ENCODE peak calls at places on chromosomes 16 and 17, in seven cellular contexts. One of them, this sample, is unnamed.

GRCh38 chr17:70525976-70526375 is 356.6 kb downstream of the KCNJ2 start:
- DNase-seq in T-helper 22 cell: no peak
- DNase-seq in nephron progenitor cell: no peak
- DNase-seq in stimulated activated CD4-positive, alpha-beta T cell treated with anti-CD3 and anti-CD28 coated beads, TNF-alpha, amount 100 ng/mL, for 4 hours: no peak
- DNase-seq in stimulated activated CD8-positive, alpha-beta memory T cell treated with anti-CD3 and anti-CD28 coated beads, Interleukin-12 subunit alpha, Interleukin-12 subunit beta, amount 100 ng/mL, for 4 hours: no peak
- DNase-seq in GM23248: no peak
- DNase-seq in T47D: no peak
- DNase-seq in this sample: no peak

GRCh38 chr17:80811181-80812105 is 180.2 kb upstream of the CHMP6 start:
- DNase-seq in nephron progenitor cell: no peak
- DNase-seq in T47D: no peak
- DNase-seq in T-helper 22 cell: no peak
- DNase-seq in GM23248: no peak
- DNase-seq in stimulated activated CD8-positive, alpha-beta memory T cell treated with anti-CD3 and anti-CD28 coated beads, Interleukin-12 subunit alpha, Interleukin-12 subunit beta, amount 100 ng/mL, for 4 hours: no peak
- DNase-seq in stimulated activated CD4-positive, alpha-beta T cell treated with anti-CD3 and anti-CD28 coated beads, TNF-alpha, amount 100 ng/mL, for 4 hours: no peak
- DNase-seq in this sample: no peak

GRCh38 chr16:4060823-4061222 is 55.4 kb downstream of the ADCY9 start:
- DNase-seq in stimulated activated CD8-positive, alpha-beta memory T cell treated with anti-CD3 and anti-CD28 coated beads, Interleukin-12 subunit alpha, Interleukin-12 subunit beta, amount 100 ng/mL, for 4 hours: no peak
- DNase-seq in GM23248: no peak
- DNase-seq in T47D: no peak
- DNase-seq in T-helper 22 cell: no peak
- DNase-seq in nephron progenitor cell: no peak
- DNase-seq in stimulated activated CD4-positive, alpha-beta T cell treated with anti-CD3 and anti-CD28 coated beads, TNF-alpha, amount 100 ng/mL, for 4 hours: no peak
- DNase-seq in this sample: no peak

GRCh38 chr16:30813821-30814189 is 26.8 kb upstream of the ZNF629 start:
- DNase-seq in T-helper 22 cell: no peak
- DNase-seq in GM23248: no peak
- DNase-seq in stimulated activated CD8-positive, alpha-beta memory T cell treated with anti-CD3 and anti-CD28 coated beads, Interleukin-12 subunit alpha, Interleukin-12 subunit beta, amount 100 ng/mL, for 4 hours: no peak
- DNase-seq in stimulated activated CD4-positive, alpha-beta T cell treated with anti-CD3 and anti-CD28 coated beads, TNF-alpha, amount 100 ng/mL, for 4 hours: no peak
- DNase-seq in T47D: no peak
- DNase-seq in nephron progenitor cell: no peak
- DNase-seq in this sample: no peak

GRCh38 chr17:47290870-47291241 is 32.9 kb upstream of the EFCAB13 start:
- DNase-seq in T-helper 22 cell: no peak
- DNase-seq in T47D: no peak
- DNase-seq in stimulated activated CD8-positive, alpha-beta memory T cell treated with anti-CD3 and anti-CD28 coated beads, Interleukin-12 subunit alpha, Interleukin-12 subunit beta, amount 100 ng/mL, for 4 hours: no peak
- DNase-seq in nephron progenitor cell: no peak
- DNase-seq in stimulated activated CD4-positive, alpha-beta T cell treated with anti-CD3 and anti-CD28 coated beads, TNF-alpha, amount 100 ng/mL, for 4 hours: no peak
- DNase-seq in GM23248: no peak
- DNase-seq in this sample: no peak

GRCh38 chr16:84065536-84066132 is 23.0 kb upstream of the SLC38A8 start:
- DNase-seq in T-helper 22 cell: no peak
- DNase-seq in stimulated activated CD8-positive, alpha-beta memory T cell treated with anti-CD3 and anti-CD28 coated beads, Interleukin-12 subunit alpha, Interleukin-12 subunit beta, amount 100 ng/mL, for 4 hours: no peak
- DNase-seq in stimulated activated CD4-positive, alpha-beta T cell treated with anti-CD3 and anti-CD28 coated beads, TNF-alpha, amount 100 ng/mL, for 4 hours: no peak
- DNase-seq in T47D: peak
- DNase-seq in nephron progenitor cell: peak
- DNase-seq in GM23248: peak
- DNase-seq in this sample: no peak

GRCh38 chr16:50096791-50097190 is 31.0 kb downstream of the HEATR3 start:
- DNase-seq in T47D: no peak
- DNase-seq in T-helper 22 cell: no peak
- DNase-seq in stimulated activated CD8-positive, alpha-beta memory T cell treated with anti-CD3 and anti-CD28 coated beads, Interleukin-12 subunit alpha, Interleukin-12 subunit beta, amount 100 ng/mL, for 4 hours: no peak
- DNase-seq in stimulated activated CD4-positive, alpha-beta T cell treated with anti-CD3 and anti-CD28 coated beads, TNF-alpha, amount 100 ng/mL, for 4 hours: no peak
- DNase-seq in GM23248: peak
- DNase-seq in nephron progenitor cell: no peak
- DNase-seq in this sample: no peak

GRCh38 chr16:30723725-30724355 is 24.4 kb upstream of the PHKG2 start:
- DNase-seq in stimulated activated CD8-positive, alpha-beta memory T cell treated with anti-CD3 and anti-CD28 coated beads, Interleukin-12 subunit alpha, Interleukin-12 subunit beta, amount 100 ng/mL, for 4 hours: no peak
- DNase-seq in nephron progenitor cell: no peak
- DNase-seq in T47D: no peak
- DNase-seq in T-helper 22 cell: no peak
- DNase-seq in stimulated activated CD4-positive, alpha-beta T cell treated with anti-CD3 and anti-CD28 coated beads, TNF-alpha, amount 100 ng/mL, for 4 hours: no peak
- DNase-seq in GM23248: no peak
- DNase-seq in this sample: no peak

GRCh38 chr17:27241346-27241946 is 52.5 kb upstream of the WSB1 start:
- DNase-seq in T-helper 22 cell: no peak
- DNase-seq in T47D: peak
- DNase-seq in stimulated activated CD8-positive, alpha-beta memory T cell treated with anti-CD3 and anti-CD28 coated beads, Interleukin-12 subunit alpha, Interleukin-12 subunit beta, amount 100 ng/mL, for 4 hours: no peak
- DNase-seq in stimulated activated CD4-positive, alpha-beta T cell treated with anti-CD3 and anti-CD28 coated beads, TNF-alpha, amount 100 ng/mL, for 4 hours: no peak
- DNase-seq in nephron progenitor cell: no peak
- DNase-seq in GM23248: peak
- DNase-seq in this sample: no peak

GRCh38 chr17:226108-226772 is 44.8 kb upstream of the DOC2B start:
- DNase-seq in stimulated activated CD8-positive, alpha-beta memory T cell treated with anti-CD3 and anti-CD28 coated beads, Interleukin-12 subunit alpha, Interleukin-12 subunit beta, amount 100 ng/mL, for 4 hours: no peak
- DNase-seq in nephron progenitor cell: no peak
- DNase-seq in GM23248: no peak
- DNase-seq in stimulated activated CD4-positive, alpha-beta T cell treated with anti-CD3 and anti-CD28 coated beads, TNF-alpha, amount 100 ng/mL, for 4 hours: no peak
- DNase-seq in T47D: no peak
- DNase-seq in T-helper 22 cell: no peak
- DNase-seq in this sample: peak

GRCh38 chr16:49464877-49465504 is 91.4 kb downstream of the C16orf78 start:
- DNase-seq in stimulated activated CD8-positive, alpha-beta memory T cell treated with anti-CD3 and anti-CD28 coated beads, Interleukin-12 subunit alpha, Interleukin-12 subunit beta, amount 100 ng/mL, for 4 hours: no peak
- DNase-seq in T47D: no peak
- DNase-seq in stimulated activated CD4-positive, alpha-beta T cell treated with anti-CD3 and anti-CD28 coated beads, TNF-alpha, amount 100 ng/mL, for 4 hours: no peak
- DNase-seq in nephron progenitor cell: peak
- DNase-seq in GM23248: no peak
- DNase-seq in T-helper 22 cell: no peak
- DNase-seq in this sample: peak

GRCh38 chr17:62703776-62704380 is 76.4 kb downstream of the MRC2 start:
- DNase-seq in GM23248: peak
- DNase-seq in stimulated activated CD8-positive, alpha-beta memory T cell treated with anti-CD3 and anti-CD28 coated beads, Interleukin-12 subunit alpha, Interleukin-12 subunit beta, amount 100 ng/mL, for 4 hours: peak
- DNase-seq in stimulated activated CD4-positive, alpha-beta T cell treated with anti-CD3 and anti-CD28 coated beads, TNF-alpha, amount 100 ng/mL, for 4 hours: peak
- DNase-seq in T47D: peak
- DNase-seq in T-helper 22 cell: peak
- DNase-seq in nephron progenitor cell: peak
- DNase-seq in this sample: peak

GRCh38 chr17:15265131-15265530 is at the start of gene PMP22:
- DNase-seq in T47D: no peak
- DNase-seq in stimulated activated CD8-positive, alpha-beta memory T cell treated with anti-CD3 and anti-CD28 coated beads, Interleukin-12 subunit alpha, Interleukin-12 subunit beta, amount 100 ng/mL, for 4 hours: no peak
- DNase-seq in nephron progenitor cell: no peak
- DNase-seq in GM23248: peak
- DNase-seq in T-helper 22 cell: no peak
- DNase-seq in stimulated activated CD4-positive, alpha-beta T cell treated with anti-CD3 and anti-CD28 coated beads, TNF-alpha, amount 100 ng/mL, for 4 hours: no peak
- DNase-seq in this sample: no peak

GRCh38 chr16:11349599-11350276 is 4.5 kb downstream of the RMI2 start:
- DNase-seq in T-helper 22 cell: no peak
- DNase-seq in GM23248: peak
- DNase-seq in nephron progenitor cell: no peak
- DNase-seq in stimulated activated CD8-positive, alpha-beta memory T cell treated with anti-CD3 and anti-CD28 coated beads, Interleukin-12 subunit alpha, Interleukin-12 subunit beta, amount 100 ng/mL, for 4 hours: no peak
- DNase-seq in stimulated activated CD4-positive, alpha-beta T cell treated with anti-CD3 and anti-CD28 coated beads, TNF-alpha, amount 100 ng/mL, for 4 hours: no peak
- DNase-seq in T47D: no peak
- DNase-seq in this sample: peak

GRCh38 chr17:75232786-75233185 is 27.3 kb downstream of the NUP85 start:
- DNase-seq in GM23248: no peak
- DNase-seq in stimulated activated CD8-positive, alpha-beta memory T cell treated with anti-CD3 and anti-CD28 coated beads, Interleukin-12 subunit alpha, Interleukin-12 subunit beta, amount 100 ng/mL, for 4 hours: no peak
- DNase-seq in T-helper 22 cell: no peak
- DNase-seq in stimulated activated CD4-positive, alpha-beta T cell treated with anti-CD3 and anti-CD28 coated beads, TNF-alpha, amount 100 ng/mL, for 4 hours: no peak
- DNase-seq in nephron progenitor cell: no peak
- DNase-seq in T47D: no peak
- DNase-seq in this sample: no peak

GRCh38 chr17:65559802-65560627 is 1.4 kb downstream of the AXIN2 start:
- DNase-seq in stimulated activated CD8-positive, alpha-beta memory T cell treated with anti-CD3 and anti-CD28 coated beads, Interleukin-12 subunit alpha, Interleukin-12 subunit beta, amount 100 ng/mL, for 4 hours: no peak
- DNase-seq in T-helper 22 cell: peak
- DNase-seq in stimulated activated CD4-positive, alpha-beta T cell treated with anti-CD3 and anti-CD28 coated beads, TNF-alpha, amount 100 ng/mL, for 4 hours: no peak
- DNase-seq in GM23248: peak
- DNase-seq in nephron progenitor cell: peak
- DNase-seq in T47D: no peak
- DNase-seq in this sample: peak

GRCh38 chr16:89266521-89267134 is 49.1 kb downstream of the ZNF778 start:
- DNase-seq in stimulated activated CD8-positive, alpha-beta memory T cell treated with anti-CD3 and anti-CD28 coated beads, Interleukin-12 subunit alpha, Interleukin-12 subunit beta, amount 100 ng/mL, for 4 hours: no peak
- DNase-seq in stimulated activated CD4-positive, alpha-beta T cell treated with anti-CD3 and anti-CD28 coated beads, TNF-alpha, amount 100 ng/mL, for 4 hours: no peak
- DNase-seq in GM23248: no peak
- DNase-seq in T-helper 22 cell: no peak
- DNase-seq in T47D: no peak
- DNase-seq in nephron progenitor cell: no peak
- DNase-seq in this sample: no peak

GRCh38 chr17:72691601-72692000 is 400.9 kb downstream of the SLC39A11 start:
- DNase-seq in T-helper 22 cell: no peak
- DNase-seq in stimulated activated CD4-positive, alpha-beta T cell treated with anti-CD3 and anti-CD28 coated beads, TNF-alpha, amount 100 ng/mL, for 4 hours: no peak
- DNase-seq in T47D: no peak
- DNase-seq in nephron progenitor cell: no peak
- DNase-seq in GM23248: peak
- DNase-seq in stimulated activated CD8-positive, alpha-beta memory T cell treated with anti-CD3 and anti-CD28 coated beads, Interleukin-12 subunit alpha, Interleukin-12 subunit beta, amount 100 ng/mL, for 4 hours: no peak
- DNase-seq in this sample: no peak

GRCh38 chr16:51474414-51475091 is 323.5 kb upstream of the SALL1 start:
- DNase-seq in stimulated activated CD4-positive, alpha-beta T cell treated with anti-CD3 and anti-CD28 coated beads, TNF-alpha, amount 100 ng/mL, for 4 hours: no peak
- DNase-seq in nephron progenitor cell: no peak
- DNase-seq in stimulated activated CD8-positive, alpha-beta memory T cell treated with anti-CD3 and anti-CD28 coated beads, Interleukin-12 subunit alpha, Interleukin-12 subunit beta, amount 100 ng/mL, for 4 hours: no peak
- DNase-seq in GM23248: no peak
- DNase-seq in T47D: no peak
- DNase-seq in T-helper 22 cell: no peak
- DNase-seq in this sample: no peak

GRCh38 chr17:64984776-64985521 is 65.7 kb upstream of the LRRC37A3 start:
- DNase-seq in T-helper 22 cell: peak
- DNase-seq in T47D: peak
- DNase-seq in stimulated activated CD8-positive, alpha-beta memory T cell treated with anti-CD3 and anti-CD28 coated beads, Interleukin-12 subunit alpha, Interleukin-12 subunit beta, amount 100 ng/mL, for 4 hours: no peak
- DNase-seq in stimulated activated CD4-positive, alpha-beta T cell treated with anti-CD3 and anti-CD28 coated beads, TNF-alpha, amount 100 ng/mL, for 4 hours: peak
- DNase-seq in nephron progenitor cell: no peak
- DNase-seq in GM23248: peak
- DNase-seq in this sample: no peak

GRCh38 chr17:14432058-14432457 is 131.2 kb downstream of the HS3ST3B1 start:
- DNase-seq in GM23248: no peak
- DNase-seq in T-helper 22 cell: no peak
- DNase-seq in stimulated activated CD8-positive, alpha-beta memory T cell treated with anti-CD3 and anti-CD28 coated beads, Interleukin-12 subunit alpha, Interleukin-12 subunit beta, amount 100 ng/mL, for 4 hours: no peak
- DNase-seq in nephron progenitor cell: no peak
- DNase-seq in stimulated activated CD4-positive, alpha-beta T cell treated with anti-CD3 and anti-CD28 coated beads, TNF-alpha, amount 100 ng/mL, for 4 hours: no peak
- DNase-seq in T47D: no peak
- DNase-seq in this sample: no peak

GRCh38 chr17:11909348-11909747 is 87.9 kb downstream of the ZNF18 start:
- DNase-seq in T-helper 22 cell: no peak
- DNase-seq in stimulated activated CD4-positive, alpha-beta T cell treated with anti-CD3 and anti-CD28 coated beads, TNF-alpha, amount 100 ng/mL, for 4 hours: no peak
- DNase-seq in T47D: no peak
- DNase-seq in GM23248: no peak
- DNase-seq in nephron progenitor cell: peak
- DNase-seq in stimulated activated CD8-positive, alpha-beta memory T cell treated with anti-CD3 and anti-CD28 coated beads, Interleukin-12 subunit alpha, Interleukin-12 subunit beta, amount 100 ng/mL, for 4 hours: no peak
- DNase-seq in this sample: no peak

GRCh38 chr17:49596613-49597244 is 21.1 kb downstream of the NXPH3 start:
- DNase-seq in nephron progenitor cell: no peak
- DNase-seq in T-helper 22 cell: no peak
- DNase-seq in GM23248: no peak
- DNase-seq in stimulated activated CD8-positive, alpha-beta memory T cell treated with anti-CD3 and anti-CD28 coated beads, Interleukin-12 subunit alpha, Interleukin-12 subunit beta, amount 100 ng/mL, for 4 hours: no peak
- DNase-seq in T47D: no peak
- DNase-seq in stimulated activated CD4-positive, alpha-beta T cell treated with anti-CD3 and anti-CD28 coated beads, TNF-alpha, amount 100 ng/mL, for 4 hours: no peak
- DNase-seq in this sample: no peak

GRCh38 chr17:5286846-5287245 is 4.8 kb downstream of the RABEP1 start:
- DNase-seq in stimulated activated CD8-positive, alpha-beta memory T cell treated with anti-CD3 and anti-CD28 coated beads, Interleukin-12 subunit alpha, Interleukin-12 subunit beta, amount 100 ng/mL, for 4 hours: no peak
- DNase-seq in GM23248: no peak
- DNase-seq in nephron progenitor cell: no peak
- DNase-seq in T-helper 22 cell: no peak
- DNase-seq in stimulated activated CD4-positive, alpha-beta T cell treated with anti-CD3 and anti-CD28 coated beads, TNF-alpha, amount 100 ng/mL, for 4 hours: no peak
- DNase-seq in T47D: peak
- DNase-seq in this sample: no peak

GRCh38 chr16:79380990-79381389 is 219.5 kb downstream of the MAF start:
- DNase-seq in stimulated activated CD4-positive, alpha-beta T cell treated with anti-CD3 and anti-CD28 coated beads, TNF-alpha, amount 100 ng/mL, for 4 hours: no peak
- DNase-seq in nephron progenitor cell: no peak
- DNase-seq in GM23248: no peak
- DNase-seq in T47D: no peak
- DNase-seq in T-helper 22 cell: no peak
- DNase-seq in stimulated activated CD8-positive, alpha-beta memory T cell treated with anti-CD3 and anti-CD28 coated beads, Interleukin-12 subunit alpha, Interleukin-12 subunit beta, amount 100 ng/mL, for 4 hours: no peak
- DNase-seq in this sample: no peak

GRCh38 chr16:81003610-81004460 is 2.9 kb downstream of the CMC2 start:
- DNase-seq in nephron progenitor cell: no peak
- DNase-seq in stimulated activated CD8-positive, alpha-beta memory T cell treated with anti-CD3 and anti-CD28 coated beads, Interleukin-12 subunit alpha, Interleukin-12 subunit beta, amount 100 ng/mL, for 4 hours: no peak
- DNase-seq in T47D: no peak
- DNase-seq in T-helper 22 cell: no peak
- DNase-seq in GM23248: peak
- DNase-seq in stimulated activated CD4-positive, alpha-beta T cell treated with anti-CD3 and anti-CD28 coated beads, TNF-alpha, amount 100 ng/mL, for 4 hours: no peak
- DNase-seq in this sample: no peak

GRCh38 chr17:77602062-77602746 is 356.3 kb upstream of the TNRC6C start:
- DNase-seq in T-helper 22 cell: no peak
- DNase-seq in stimulated activated CD8-positive, alpha-beta memory T cell treated with anti-CD3 and anti-CD28 coated beads, Interleukin-12 subunit alpha, Interleukin-12 subunit beta, amount 100 ng/mL, for 4 hours: no peak
- DNase-seq in nephron progenitor cell: no peak
- DNase-seq in stimulated activated CD4-positive, alpha-beta T cell treated with anti-CD3 and anti-CD28 coated beads, TNF-alpha, amount 100 ng/mL, for 4 hours: no peak
- DNase-seq in T47D: no peak
- DNase-seq in GM23248: peak
- DNase-seq in this sample: no peak

GRCh38 chr17:81183807-81184206 is 17.8 kb upstream of the AATK start:
- DNase-seq in T47D: no peak
- DNase-seq in T-helper 22 cell: no peak
- DNase-seq in stimulated activated CD8-positive, alpha-beta memory T cell treated with anti-CD3 and anti-CD28 coated beads, Interleukin-12 subunit alpha, Interleukin-12 subunit beta, amount 100 ng/mL, for 4 hours: no peak
- DNase-seq in GM23248: no peak
- DNase-seq in stimulated activated CD4-positive, alpha-beta T cell treated with anti-CD3 and anti-CD28 coated beads, TNF-alpha, amount 100 ng/mL, for 4 hours: no peak
- DNase-seq in nephron progenitor cell: no peak
- DNase-seq in this sample: no peak

GRCh38 chr16:75565640-75566039 is 539 bp upstream of the GABARAPL2 start:
- DNase-seq in stimulated activated CD4-positive, alpha-beta T cell treated with anti-CD3 and anti-CD28 coated beads, TNF-alpha, amount 100 ng/mL, for 4 hours: no peak
- DNase-seq in nephron progenitor cell: no peak
- DNase-seq in T-helper 22 cell: no peak
- DNase-seq in GM23248: no peak
- DNase-seq in stimulated activated CD8-positive, alpha-beta memory T cell treated with anti-CD3 and anti-CD28 coated beads, Interleukin-12 subunit alpha, Interleukin-12 subunit beta, amount 100 ng/mL, for 4 hours: no peak
- DNase-seq in T47D: no peak
- DNase-seq in this sample: no peak

GRCh38 chr17:73644145-73645049 is at the start of gene SDK2:
- DNase-seq in T47D: peak
- DNase-seq in GM23248: peak
- DNase-seq in stimulated activated CD8-positive, alpha-beta memory T cell treated with anti-CD3 and anti-CD28 coated beads, Interleukin-12 subunit alpha, Interleukin-12 subunit beta, amount 100 ng/mL, for 4 hours: no peak
- DNase-seq in stimulated activated CD4-positive, alpha-beta T cell treated with anti-CD3 and anti-CD28 coated beads, TNF-alpha, amount 100 ng/mL, for 4 hours: no peak
- DNase-seq in T-helper 22 cell: no peak
- DNase-seq in nephron progenitor cell: peak
- DNase-seq in this sample: no peak

GRCh38 chr16:68378436-68379415 is 67.9 kb downstream of the PRMT7 start:
- DNase-seq in stimulated activated CD4-positive, alpha-beta T cell treated with anti-CD3 and anti-CD28 coated beads, TNF-alpha, amount 100 ng/mL, for 4 hours: no peak
- DNase-seq in T47D: no peak
- DNase-seq in T-helper 22 cell: no peak
- DNase-seq in GM23248: no peak
- DNase-seq in stimulated activated CD8-positive, alpha-beta memory T cell treated with anti-CD3 and anti-CD28 coated beads, Interleukin-12 subunit alpha, Interleukin-12 subunit beta, amount 100 ng/mL, for 4 hours: no peak
- DNase-seq in nephron progenitor cell: no peak
- DNase-seq in this sample: no peak

GRCh38 chr17:81868674-81869220 is 2.4 kb downstream of the ARHGDIA start:
- DNase-seq in stimulated activated CD4-positive, alpha-beta T cell treated with anti-CD3 and anti-CD28 coated beads, TNF-alpha, amount 100 ng/mL, for 4 hours: no peak
- DNase-seq in stimulated activated CD8-positive, alpha-beta memory T cell treated with anti-CD3 and anti-CD28 coated beads, Interleukin-12 subunit alpha, Interleukin-12 subunit beta, amount 100 ng/mL, for 4 hours: no peak
- DNase-seq in nephron progenitor cell: no peak
- DNase-seq in T-helper 22 cell: no peak
- DNase-seq in GM23248: peak
- DNase-seq in T47D: peak
- DNase-seq in this sample: no peak

GRCh38 chr17:19253112-19253511 is 15.9 kb downstream of the EPN2 start:
- DNase-seq in stimulated activated CD4-positive, alpha-beta T cell treated with anti-CD3 and anti-CD28 coated beads, TNF-alpha, amount 100 ng/mL, for 4 hours: no peak
- DNase-seq in T-helper 22 cell: no peak
- DNase-seq in T47D: no peak
- DNase-seq in nephron progenitor cell: no peak
- DNase-seq in GM23248: no peak
- DNase-seq in stimulated activated CD8-positive, alpha-beta memory T cell treated with anti-CD3 and anti-CD28 coated beads, Interleukin-12 subunit alpha, Interleukin-12 subunit beta, amount 100 ng/mL, for 4 hours: no peak
- DNase-seq in this sample: no peak

GRCh38 chr17:7041607-7042506 is 2.0 kb downstream of the SLC16A11 start:
- DNase-seq in stimulated activated CD4-positive, alpha-beta T cell treated with anti-CD3 and anti-CD28 coated beads, TNF-alpha, amount 100 ng/mL, for 4 hours: no peak
- DNase-seq in T-helper 22 cell: no peak
- DNase-seq in nephron progenitor cell: peak
- DNase-seq in T47D: no peak
- DNase-seq in GM23248: no peak
- DNase-seq in stimulated activated CD8-positive, alpha-beta memory T cell treated with anti-CD3 and anti-CD28 coated beads, Interleukin-12 subunit alpha, Interleukin-12 subunit beta, amount 100 ng/mL, for 4 hours: no peak
- DNase-seq in this sample: no peak

GRCh38 chr16:76947694-76948093 is 243.3 kb upstream of the MON1B start:
- DNase-seq in stimulated activated CD4-positive, alpha-beta T cell treated with anti-CD3 and anti-CD28 coated beads, TNF-alpha, amount 100 ng/mL, for 4 hours: no peak
- DNase-seq in T47D: no peak
- DNase-seq in T-helper 22 cell: no peak
- DNase-seq in stimulated activated CD8-positive, alpha-beta memory T cell treated with anti-CD3 and anti-CD28 coated beads, Interleukin-12 subunit alpha, Interleukin-12 subunit beta, amount 100 ng/mL, for 4 hours: no peak
- DNase-seq in nephron progenitor cell: no peak
- DNase-seq in GM23248: no peak
- DNase-seq in this sample: no peak

GRCh38 chr17:73940511-73940910 is 263.0 kb upstream of the RPL38 start:
- DNase-seq in stimulated activated CD8-positive, alpha-beta memory T cell treated with anti-CD3 and anti-CD28 coated beads, Interleukin-12 subunit alpha, Interleukin-12 subunit beta, amount 100 ng/mL, for 4 hours: no peak
- DNase-seq in T-helper 22 cell: no peak
- DNase-seq in nephron progenitor cell: no peak
- DNase-seq in T47D: no peak
- DNase-seq in GM23248: no peak
- DNase-seq in stimulated activated CD4-positive, alpha-beta T cell treated with anti-CD3 and anti-CD28 coated beads, TNF-alpha, amount 100 ng/mL, for 4 hours: no peak
- DNase-seq in this sample: no peak

GRCh38 chr17:55121268-55121667 is 143.5 kb upstream of the HLF start:
- DNase-seq in nephron progenitor cell: no peak
- DNase-seq in T47D: no peak
- DNase-seq in stimulated activated CD4-positive, alpha-beta T cell treated with anti-CD3 and anti-CD28 coated beads, TNF-alpha, amount 100 ng/mL, for 4 hours: no peak
- DNase-seq in GM23248: no peak
- DNase-seq in stimulated activated CD8-positive, alpha-beta memory T cell treated with anti-CD3 and anti-CD28 coated beads, Interleukin-12 subunit alpha, Interleukin-12 subunit beta, amount 100 ng/mL, for 4 hours: no peak
- DNase-seq in T-helper 22 cell: no peak
- DNase-seq in this sample: no peak